ENCODE peak calls at places on chromosomes 3 and 15, in eight cellular contexts. G, J, N, A, U, S, L and X are unnamed samples.

GRCh38 chr15:70048578-70048977 is 49.1 kb downstream of the TLE3 start:
- DNase-seq in G (no peak), J (no peak), N (no peak), A (no peak), U (no peak), S (no peak), L (no peak), X (no peak)

GRCh38 chr15:48244923-48245322 is 38.8 kb downstream of the SLC12A1 start:
- DNase-seq in G (no peak), J (no peak), N (no peak), A (no peak), U (no peak), S (no peak), L (no peak), X (no peak)

GRCh38 chr3:112364291-112364690 is 31.3 kb downstream of the CD200 start:
- DNase-seq in G (no peak), J (no peak), N (no peak), A (no peak), U (no peak), S (no peak), L (no peak), X (no peak)

GRCh38 chr3:127738192-127738840 is 65.6 kb downstream of the ABTB1 start:
- DNase-seq in G (no peak), J (peak; percentile 56), N (no peak), A (no peak), U (no peak), S (peak; percentile 29), L (no peak), X (peak; percentile 91)

GRCh38 chr3:184908859-184909258 is 96.9 kb downstream of the VPS8 start:
- DNase-seq in G (no peak), J (no peak), N (no peak), A (no peak), U (no peak), S (peak; percentile 74), L (no peak), X (no peak)

GRCh38 chr15:43514241-43515057 is 3.0 kb upstream of the MAP1A start:
- DNase-seq in G (peak; percentile 74), J (peak; percentile 22), N (no peak), A (no peak), U (peak; percentile 46), S (peak; percentile 76), L (no peak), X (no peak)

GRCh38 chr3:113005622-113006021 is 14.8 kb downstream of the GTPBP8 start:
- DNase-seq in G (no peak), J (no peak), N (no peak), A (no peak), U (no peak), S (no peak), L (no peak), X (no peak)

GRCh38 chr3:25468866-25469319 is 40.8 kb downstream of the RARB start:
- DNase-seq in G (peak; percentile 73), J (peak; percentile 14), N (no peak), A (no peak), U (peak; percentile 47), S (no peak), L (peak; percentile 59), X (no peak)

GRCh38 chr15:72825831-72826230 is 42.3 kb upstream of the ADPGK start:
- DNase-seq in G (no peak), J (no peak), N (no peak), A (no peak), U (no peak), S (no peak), L (no peak), X (no peak)

GRCh38 chr15:68227806-68228142 is 1.8 kb downstream of the CLN6 start:
- DNase-seq in G (no peak), J (no peak), N (no peak), A (no peak), U (no peak), S (no peak), L (no peak), X (no peak)

GRCh38 chr3:127082066-127082465 is 99.2 kb downstream of the PLXNA1 start:
- DNase-seq in G (peak; percentile 1), J (no peak), N (no peak), A (no peak), U (no peak), S (no peak), L (no peak), X (no peak)

GRCh38 chr3:9994086-9994844 is 7.6 kb upstream of the EMC3 start:
- DNase-seq in G (no peak), J (no peak), N (no peak), A (no peak), U (no peak), S (no peak), L (peak; percentile 12), X (no peak)

GRCh38 chr15:51775967-51776816 is 24.8 kb downstream of the TMOD2 start:
- DNase-seq in G (no peak), J (peak; percentile 48), N (peak; percentile 56), A (no peak), U (no peak), S (peak; percentile 76), L (peak; percentile 66), X (no peak)

GRCh38 chr3:150355581-150355980 is 52.5 kb upstream of the TSC22D2 start:
- DNase-seq in G (no peak), J (no peak), N (no peak), A (no peak), U (no peak), S (no peak), L (no peak), X (no peak)

GRCh38 chr3:59818033-59818936 is 768.5 kb upstream of the CFAP20DC start:
- DNase-seq in G (peak; percentile 87), J (peak; percentile 76), N (peak; percentile 74), A (peak; percentile 60), U (peak; percentile 86), S (no peak), L (peak; percentile 75), X (peak; percentile 94)

GRCh38 chr15:57923750-57924149 is 141.8 kb downstream of the ALDH1A2 start:
- DNase-seq in G (no peak), J (peak; percentile 38), N (no peak), A (no peak), U (no peak), S (no peak), L (no peak), X (no peak)

GRCh38 chr3:101017048-101017447 is 23.8 kb upstream of the ABI3BP start:
- DNase-seq in G (no peak), J (no peak), N (no peak), A (no peak), U (no peak), S (no peak), L (no peak), X (no peak)
- H3K4me1 ChIP-seq in G (no peaks in the 10 kb centered on the region), J (no peaks in the 10 kb centered on the region), N (no peaks in the 10 kb centered on the region), A (peaks cover 4% of the 10 kb centered on the region), U (no peaks in the 10 kb centered on the region), S (no peaks in the 10 kb centered on the region), L (peaks cover 4% of the 10 kb centered on the region), X (no peaks in the 10 kb centered on the region)

GRCh38 chr15:90024406-90024805 is 23.3 kb downstream of the ZNF710 start:
- DNase-seq in G (no peak), J (peak; percentile 3), N (no peak), A (no peak), U (no peak), S (no peak), L (no peak), X (no peak)
- H3K4me1 ChIP-seq in G (peaks cover 15% of the 10 kb centered on the region), J (peaks cover 52% of the 10 kb centered on the region), N (peaks cover 2% of the 10 kb centered on the region), A (no peaks in the 10 kb centered on the region), U (peaks cover 8% of the 10 kb centered on the region), S (peaks cover 3% of the 10 kb centered on the region), L (peaks cover 12% of the 10 kb centered on the region), X (no peaks in the 10 kb centered on the region)

GRCh38 chr3:123414958-123415792 is 33.7 kb downstream of the ADCY5 start:
- DNase-seq in G (no peak), J (no peak), N (no peak), A (no peak), U (no peak), S (no peak), L (no peak), X (no peak)
- H3K4me1 ChIP-seq in G (peaks cover 100% of the 10 kb centered on the region), J (peaks cover 57% of the 10 kb centered on the region), N (no peaks in the 10 kb centered on the region), A (peaks cover 38% of the 10 kb centered on the region), U (peaks cover 10% of the 10 kb centered on the region), S (peaks cover 2% of the 10 kb centered on the region), L (peaks cover under 1% of the 10 kb centered on the region), X (no peaks in the 10 kb centered on the region)

GRCh38 chr3:12966847-12967750 is 106.1 kb downstream of the IQSEC1 start:
- DNase-seq in G (no peak), J (peak; percentile 31), N (no peak), A (no peak), U (no peak), S (peak; percentile 40), L (peak; percentile 45), X (peak; percentile 52)
- H3K4me1 ChIP-seq in G (peaks cover 90% of the 10 kb centered on the region), J (peaks cover 57% of the 10 kb centered on the region), N (peaks cover 4% of the 10 kb centered on the region), A (peaks cover 47% of the 10 kb centered on the region), U (peaks cover 51% of the 10 kb centered on the region), S (peaks cover 4% of the 10 kb centered on the region), L (peaks cover 55% of the 10 kb centered on the region), X (peaks cover 4% of the 10 kb centered on the region)

GRCh38 chr3:13022348-13023250 is 50.6 kb downstream of the IQSEC1 start:
- DNase-seq in G (peak; percentile 85), J (no peak), N (no peak), A (peak; percentile 50), U (peak; percentile 53), S (peak; percentile 66), L (peak; percentile 95), X (no peak)

GRCh38 chr3:13019706-13020105 is 53.5 kb downstream of the IQSEC1 start:
- DNase-seq in G (no peak), J (no peak), N (no peak), A (no peak), U (no peak), S (peak; percentile 24), L (peak; percentile 63), X (no peak)

GRCh38 chr3:13021934-13022265 is 51.3 kb downstream of the IQSEC1 start:
- DNase-seq in G (no peak), J (no peak), N (no peak), A (no peak), U (no peak), S (no peak), L (no peak), X (no peak)

GRCh38 chr3:13020159-13020558 is 53.1 kb downstream of the IQSEC1 start:
- DNase-seq in G (no peak), J (no peak), N (no peak), A (no peak), U (no peak), S (no peak), L (no peak), X (no peak)

DNA sequence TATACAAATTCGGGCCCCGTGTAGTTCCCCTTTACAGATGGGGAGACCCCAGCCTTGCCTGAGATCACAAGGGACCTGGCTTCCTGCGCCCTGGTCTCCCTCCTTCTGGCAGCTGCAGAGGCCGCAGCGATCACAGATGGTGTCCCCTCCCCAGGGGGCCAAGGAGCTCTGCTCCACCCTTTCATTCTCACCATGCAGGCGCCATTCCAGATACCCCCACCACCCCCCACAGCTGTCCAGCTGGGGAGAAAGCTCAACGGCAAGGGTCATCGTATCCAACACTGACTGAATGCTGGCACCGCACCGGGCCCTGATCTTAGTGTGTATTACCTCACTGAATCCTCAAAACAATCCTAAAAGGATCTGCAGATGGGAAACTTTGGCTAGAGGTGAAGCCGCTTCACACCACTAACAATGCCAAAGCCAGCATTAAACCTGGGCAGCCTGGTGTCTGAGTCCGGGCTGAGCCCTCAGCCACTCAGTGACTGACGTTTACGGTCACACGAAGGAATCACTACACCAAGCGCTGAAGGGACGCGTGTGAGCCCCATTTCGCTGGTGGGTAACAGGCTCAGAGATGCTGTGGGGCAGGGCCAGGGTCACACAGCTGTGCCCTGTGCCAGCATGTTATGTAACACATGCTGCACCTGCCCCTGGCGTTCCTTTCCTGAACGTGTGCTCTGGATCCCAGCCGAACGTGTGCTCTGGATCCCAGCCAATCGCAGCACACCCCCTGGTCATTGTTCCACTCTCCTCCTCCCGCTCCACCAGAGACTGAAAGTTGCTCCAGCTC is 51.9 kb downstream of the IQSEC1 start:
- DNase-seq in G (peak; percentile 59), J (no peak), N (no peak), A (no peak), U (no peak), S (no peak), L (peak; percentile 64), X (no peak)
- H3K4me1 ChIP-seq in G (peaks cover 83% of the 10 kb centered on the region), J (peaks cover 41% of the 10 kb centered on the region), N (peaks cover 11% of the 10 kb centered on the region), A (peaks cover 46% of the 10 kb centered on the region), U (peaks cover 45% of the 10 kb centered on the region), S (peaks cover 5% of the 10 kb centered on the region), L (peaks cover 77% of the 10 kb centered on the region), X (no peaks in the 10 kb centered on the region)